ENCODE peak calls at places on chromosomes 3 and 15, in nine cellular contexts. Z, I, E, L, M, J, Q, U and H are unnamed samples.

GRCh38 chr3:176286456-176287115 is 910.7 kb downstream of the TBL1XR1 start:
- DNase-seq in Z (no peak), I (no peak), E (no peak), L (no peak), M (no peak), J (no peak), Q (no peak), U (no peak), H (no peak)

GRCh38 chr3:161409069-161409468 is 37.8 kb upstream of the SPTSSB start:
- DNase-seq in Z (no peak), I (no peak), E (peak; percentile 62), L (no peak), M (no peak), J (no peak), Q (no peak), U (no peak), H (peak; percentile 41)

GRCh38 chr3:155037508-155038202 is 42.5 kb upstream of the MME start:
- DNase-seq in Z (no peak), I (no peak), E (no peak), L (no peak), M (no peak), J (no peak), Q (no peak), U (no peak), H (no peak)

GRCh38 chr3:109047366-109047765 is 70.6 kb downstream of the MORC1 start:
- DNase-seq in Z (no peak), I (no peak), E (no peak), L (no peak), M (no peak), J (no peak), Q (no peak), U (no peak), H (no peak)

GRCh38 chr3:132606085-132606484 is 9.0 kb downstream of the ACKR4 start:
- DNase-seq in Z (no peak), I (no peak), E (peak; percentile 62), L (no peak), M (no peak), J (no peak), Q (peak; percentile 32), U (no peak), H (no peak)

GRCh38 chr15:81225161-81225671 is 28.5 kb downstream of the IL16 start:
- DNase-seq in Z (no peak), I (peak; percentile 88), E (no peak), L (no peak), M (peak; percentile 85), J (no peak), Q (no peak), U (no peak), H (no peak)

GRCh38 chr3:149122716-149123578 is 6.5 kb upstream of the HPS3 start:
- DNase-seq in Z (no peak), I (no peak), E (peak; percentile 27), L (no peak), M (no peak), J (no peak), Q (peak; percentile 15), U (no peak), H (no peak)

GRCh38 chr3:112013058-112013783 is 14.5 kb downstream of the TAGLN3 start:
- DNase-seq in Z (peak; percentile 55), I (peak; percentile 78), E (peak; percentile 84), L (peak; percentile 23), M (peak; percentile 77), J (peak; percentile 59), Q (peak; percentile 55), U (peak; percentile 67), H (peak; percentile 67)

GRCh38 chr3:66744521-66744920 is 243.7 kb upstream of the LRIG1 start:
- DNase-seq in Z (no peak), I (no peak), E (no peak), L (no peak), M (no peak), J (no peak), Q (no peak), U (no peak), H (no peak)

GRCh38 chr3:174776123-174776522 is 83.0 kb upstream of the NAALADL2 start:
- DNase-seq in Z (no peak), I (no peak), E (no peak), L (no peak), M (no peak), J (no peak), Q (no peak), U (no peak), H (no peak)

GRCh38 chr3:69649713-69650419 is 89.4 kb upstream of the MITF start:
- DNase-seq in Z (no peak), I (no peak), E (peak; percentile 80), L (no peak), M (no peak), J (no peak), Q (no peak), U (no peak), H (no peak)

GRCh38 chr3:177522051-177522450 is 324.8 kb upstream of the TBL1XR1 start:
- DNase-seq in Z (no peak), I (no peak), E (no peak), L (no peak), M (no peak), J (no peak), Q (no peak), U (no peak), H (no peak)

GRCh38 chr3:180287703-180288102 is 251.0 kb upstream of the PEX5L start:
- DNase-seq in Z (no peak), I (no peak), E (no peak), L (no peak), M (no peak), J (no peak), Q (no peak), U (no peak), H (no peak)

GRCh38 chr15:79524531-79524930 is 92.4 kb downstream of the MINAR1 start:
- DNase-seq in Z (no peak), I (no peak), E (no peak), L (no peak), M (no peak), J (no peak), Q (no peak), U (no peak), H (no peak)

GRCh38 chr15:79527821-79528220 is 95.7 kb downstream of the MINAR1 start:
- DNase-seq in Z (no peak), I (no peak), E (no peak), L (no peak), M (no peak), J (no peak), Q (no peak), U (no peak), H (no peak)

GRCh38 chr15:79522656-79523055 is 90.5 kb downstream of the MINAR1 start:
- DNase-seq in Z (no peak), I (no peak), E (no peak), L (no peak), M (no peak), J (no peak), Q (no peak), U (no peak), H (no peak)

GRCh38 chr15:79523266-79523665 is 91.1 kb downstream of the MINAR1 start:
- DNase-seq in Z (no peak), I (no peak), E (no peak), L (no peak), M (no peak), J (no peak), Q (no peak), U (no peak), H (no peak)
- TF ChIP-seq CTCF in Z (no peak), I (no peak), E (no peak), L (no peak), M (no peak), J (no peak), Q (no peak), U (no peak), H (no peak)

GRCh38 chr15:53833134-53833624 is 73.7 kb upstream of the WDR72 start:
- DNase-seq in Z (no peak), I (peak; percentile 77), E (peak; percentile 76), L (no peak), M (peak; percentile 67), J (no peak), Q (no peak), U (peak; percentile 41), H (no peak)
- H3K4me3 ChIP-seq in Z (no peak overlapping the region), I (no peak overlapping the region), E (no peak overlapping the region), L (no peak overlapping the region), M (no peak overlapping the region), J (no peak overlapping the region), Q (no peak overlapping the region), U (no peak overlapping the region), H (no peak overlapping the region)

GRCh38 chr3:189948724-189949045 is 172.0 kb downstream of the P3H2 start:
- DNase-seq in Z (no peak), I (no peak), E (no peak), L (no peak), M (no peak), J (no peak), Q (no peak), U (no peak), H (no peak)
- TF ChIP-seq CTCF in Z (peak; percentile 57), I (peak; percentile 22), E (no peak), L (no peak), M (no peak), J (no peak), Q (no peak), U (no peak), H (no peak)

GRCh38 chr3:39146611-39147373 is 6.6 kb downstream of the CSRNP1 start:
- DNase-seq in Z (peak; percentile 67), I (peak; percentile 90), E (peak; percentile 97), L (peak; percentile 96), M (peak; percentile 94), J (no peak), Q (peak; percentile 97), U (peak; percentile 79), H (peak; percentile 91)
- H3K4me3 ChIP-seq in Z (peak overlapping the region; percentile 24), I (no peak overlapping the region), E (no peak overlapping the region), L (no peak overlapping the region), M (peak overlapping the region; percentile 42), J (no peak overlapping the region), Q (peak overlapping the region; percentile 44), U (peak overlapping the region; percentile 70), H (peak overlapping the region; percentile 31)

GRCh38 chr15:32643907-32644445 is 2.5 kb downstream of the SCG5 start:
- DNase-seq in Z (no peak), I (no peak), E (no peak), L (no peak), M (no peak), J (no peak), Q (no peak), U (no peak), H (no peak)

GRCh38 chr15:32646304-32646703 is 4.8 kb downstream of the SCG5 start:
- DNase-seq in Z (no peak), I (no peak), E (no peak), L (no peak), M (no peak), J (no peak), Q (no peak), U (no peak), H (no peak)

GRCh38 chr15:32651229-32651837 is 9.8 kb downstream of the SCG5 start:
- DNase-seq in Z (peak; percentile 48), I (peak; percentile 64), E (peak; percentile 72), L (peak; percentile 35), M (no peak), J (no peak), Q (peak; percentile 38), U (peak; percentile 56), H (no peak)

GRCh38 chr15:32652178-32652577 is 10.7 kb downstream of the SCG5 start:
- DNase-seq in Z (no peak), I (no peak), E (no peak), L (no peak), M (no peak), J (no peak), Q (no peak), U (no peak), H (no peak)

GRCh38 chr15:32649336-32649735 is 7.8 kb downstream of the SCG5 start:
- DNase-seq in Z (no peak), I (no peak), E (peak; percentile 49), L (no peak), M (no peak), J (no peak), Q (no peak), U (no peak), H (no peak)
- TF ChIP-seq CTCF in Z (peak; percentile 62), I (no peak), E (peak; percentile 46), L (peak; percentile 63), M (no peak), J (peak; percentile 60), Q (peak; percentile 61), U (no peak), H (peak; percentile 40)